ENCODE peak calls at places on chromosomes 1 and 21, in eight cellular contexts. R, W, T, B, F, P, S and N are unnamed samples.

GRCh38 chr1:91597215-91597614 is 96.6 kb downstream of the CDC7 start:
- DNase-seq in F (no peak), T (no peak), B (no peak), P (no peak), W (no peak), S (no peak), R (no peak), N (no peak)

GRCh38 chr1:40706626-40707025 is 15.1 kb downstream of the NFYC start:
- DNase-seq in W (no peak), P (no peak), F (no peak), B (no peak), T (no peak), S (no peak), R (no peak), N (no peak)

GRCh38 chr1:214824758-214825157 is 221.8 kb downstream of the CENPF start:
- DNase-seq in F (no peak), S (no peak), B (no peak), P (no peak), R (no peak), W (no peak), T (peak; percentile 41), N (no peak)

GRCh38 chr1:33876970-33877680 is 13.2 kb downstream of the HMGB4 start:
- DNase-seq in R (no peak), W (no peak), T (no peak), P (no peak), B (peak; percentile 83), F (no peak), S (no peak), N (no peak)

GRCh38 chr1:179369751-179370341 is 4.1 kb downstream of the AXDND1 start:
- DNase-seq in P (peak; percentile 65), F (no peak), S (peak; percentile 70), B (no peak), T (peak; percentile 86), W (peak; percentile 81), R (no peak), N (peak; percentile 76)

GRCh38 chr1:15777913-15778707 is 19.5 kb downstream of the FBLIM1 start:
- DNase-seq in T (no peak), B (no peak), W (no peak), S (no peak), F (no peak), P (no peak), R (no peak), N (no peak)

GRCh38 chr1:41673355-41673754 is 188.9 kb upstream of the EDN2 start:
- DNase-seq in S (no peak), W (no peak), B (no peak), F (no peak), P (peak; percentile 61), R (no peak), T (peak; percentile 58), N (no peak)

GRCh38 chr1:147545133-147545532 is 3.8 kb downstream of the BCL9 start:
- DNase-seq in B (peak; percentile 50), W (no peak), R (no peak), S (no peak), P (peak; percentile 90), T (peak; percentile 23), F (peak; percentile 80), N (no peak)

GRCh38 chr1:14704846-14705245 is 106.4 kb downstream of the KAZN start:
- DNase-seq in P (no peak), R (no peak), S (no peak), B (no peak), F (no peak), W (no peak), T (no peak), N (no peak)

DNA sequence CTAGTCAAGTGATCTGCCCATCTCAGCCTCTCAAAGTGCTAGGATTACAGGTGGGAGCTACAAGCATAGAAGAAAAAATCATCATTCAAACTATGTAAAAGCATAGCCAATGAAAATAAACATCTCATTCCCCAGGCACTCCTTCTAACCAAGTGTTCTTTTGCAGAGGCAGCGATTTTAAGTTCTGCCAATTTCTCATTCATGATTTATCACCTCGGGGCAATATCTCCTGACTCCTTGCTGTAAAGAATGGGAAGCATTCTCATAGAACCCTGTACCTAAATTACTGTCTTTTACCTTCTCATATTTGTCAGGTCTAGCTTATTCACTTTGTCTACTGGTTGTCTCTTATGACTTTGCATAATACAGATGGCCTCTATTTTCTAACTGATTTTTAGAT is 32.5 kb upstream of the IVNS1ABP start:
- DNase-seq in B (no peak), T (no peak), R (no peak), P (no peak), W (no peak), S (no peak), F (no peak), N (no peak)
- H3K27ac ChIP-seq in B (no peak overlapping the region), T (no peak overlapping the region), R (no peak overlapping the region), P (no peak overlapping the region), W (no peak overlapping the region), S (no peak overlapping the region), F (no peak overlapping the region), N (no peak overlapping the region)

DNA sequence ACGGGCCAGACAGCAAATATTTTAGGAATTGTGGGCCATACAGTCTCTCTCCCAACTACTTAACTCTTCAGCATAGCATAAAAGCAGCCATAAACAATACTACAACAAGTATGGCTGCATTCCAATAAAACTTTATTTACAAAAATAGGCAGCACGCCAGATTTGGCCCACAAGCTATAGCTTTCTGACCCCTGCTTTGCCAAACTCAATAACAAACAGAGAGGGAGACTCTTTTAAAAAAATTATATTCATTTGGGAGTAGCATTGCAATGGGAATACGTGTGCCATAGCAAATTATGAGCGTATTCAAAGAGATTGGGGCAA is 37.7 kb upstream of the HAO2 start:
- DNase-seq in R (no peak), W (no peak), P (no peak), B (no peak), T (no peak), F (no peak), S (no peak), N (no peak)
- H3K4me1 ChIP-seq in R (peaks cover 4% of the 10 kb centered on the region), W (no peaks in the 10 kb centered on the region), P (peaks cover 8% of the 10 kb centered on the region), B (no peaks in the 10 kb centered on the region), T (no peaks in the 10 kb centered on the region), F (peaks cover 14% of the 10 kb centered on the region), S (no peaks in the 10 kb centered on the region), N (peaks cover 28% of the 10 kb centered on the region)

GRCh38 chr1:118555638-118556037 is 370.6 kb upstream of the SPAG17 start:
- DNase-seq in P (no peak), W (no peak), B (no peak), T (no peak), F (no peak), S (no peak), R (no peak), N (no peak)
- H3K4me3 ChIP-seq in P (no peak overlapping the region), W (no peak overlapping the region), B (no peak overlapping the region), T (no peak overlapping the region), F (no peak overlapping the region), S (no peak overlapping the region), R (no peak overlapping the region), N (no peak overlapping the region)

GRCh38 chr1:3077561-3077960 is 8.6 kb downstream of the PRDM16 start:
- DNase-seq in F (no peak), S (no peak), R (no peak), W (no peak), T (no peak), B (no peak), P (no peak), N (no peak)

GRCh38 chr1:3078941-3079340 is 9.9 kb downstream of the PRDM16 start:
- DNase-seq in S (no peak), B (no peak), W (no peak), F (no peak), R (no peak), P (no peak), T (no peak), N (no peak)

GRCh38 chr1:3077081-3077480 is 8.1 kb downstream of the PRDM16 start:
- DNase-seq in S (no peak), T (no peak), R (no peak), P (no peak), W (no peak), B (no peak), F (no peak), N (no peak)

GRCh38 chr1:3079381-3080093 is 10.5 kb downstream of the PRDM16 start:
- DNase-seq in S (no peak), W (no peak), B (no peak), P (no peak), R (no peak), T (no peak), F (no peak), N (no peak)

GRCh38 chr1:3078421-3078820 is 9.4 kb downstream of the PRDM16 start:
- DNase-seq in B (no peak), T (no peak), F (no peak), W (no peak), P (no peak), S (no peak), R (no peak), N (no peak)
- H3K27ac ChIP-seq in B (peak overlapping the region; percentile 6), T (no peak overlapping the region), F (peak overlapping the region; percentile 58), W (no peak overlapping the region), P (no peak overlapping the region), S (no peak overlapping the region), R (peak overlapping the region; percentile 97), N (no peak overlapping the region)

GRCh38 chr21:31666445-31667010 is 7.0 kb downstream of the SOD1 start:
- DNase-seq in F (no peak), B (no peak), P (no peak), T (no peak), R (no peak), S (no peak), W (no peak), N (no peak)

GRCh38 chr21:31663584-31664249 is 4.2 kb downstream of the SOD1 start:
- DNase-seq in P (no peak), S (no peak), F (no peak), B (no peak), W (no peak), T (no peak), R (no peak), N (no peak)

GRCh38 chr21:31667639-31668038 is 8.1 kb downstream of the SOD1 start:
- DNase-seq in W (no peak), S (no peak), T (no peak), B (no peak), R (no peak), P (no peak), F (no peak), N (no peak)

GRCh38 chr21:31667141-31667540 is 7.6 kb downstream of the SOD1 start:
- DNase-seq in B (no peak), T (no peak), F (no peak), P (no peak), W (no peak), S (no peak), R (no peak), N (no peak)

GRCh38 chr21:31665397-31665796 is 5.9 kb downstream of the SOD1 start:
- DNase-seq in T (no peak), P (no peak), S (peak; percentile 23), F (no peak), W (no peak), R (no peak), B (no peak), N (no peak)
- H3K4me1 ChIP-seq in T (no peaks in the 10 kb centered on the region), P (peaks cover 54% of the 10 kb centered on the region), S (peaks cover 31% of the 10 kb centered on the region), F (peaks cover 26% of the 10 kb centered on the region), W (no peaks in the 10 kb centered on the region), R (peaks cover 25% of the 10 kb centered on the region), B (peaks cover 1% of the 10 kb centered on the region), N (peaks cover 4% of the 10 kb centered on the region)